ENCODE peak calls at places on chromosome 10, in nine cellular contexts. C is Peyer's patch, D is pancreas, L is fibroblast of pulmonary artery, R is SK-N-SH, V is astrocyte, F is body of pancreas, B is heart left ventricle, P is suprapubic skin. Q is an unnamed sample.

GRCh38 chr10:87054373-87055295 is 34.5 kb downstream of the FAM25A start:
- DNase-seq in C (no peak), D (no peak), L (peak; percentile 61), R (peak; percentile 21), V (peak; percentile 69), F (no peak), B (no peak), P (no peak), Q (no peak)

GRCh38 chr10:46033602-46034011 is 3.2 kb upstream of the NCOA4 start:
- DNase-seq in C (no peak), D (no peak), L (peak; percentile 87), R (no peak), V (peak; percentile 67), F (no peak), B (no peak), P (no peak), Q (no peak)

GRCh38 chr10:84054743-84055142 is 84.6 kb upstream of the GHITM start:
- DNase-seq in C (no peak), D (no peak), L (no peak), R (no peak), V (no peak), F (no peak), B (no peak), P (no peak), Q (no peak)

GRCh38 chr10:71333154-71333887 is 14.3 kb downstream of the SLC29A3 start:
- DNase-seq in C (no peak), D (no peak), L (no peak), R (no peak), V (no peak), F (no peak), B (peak; percentile 50), P (no peak), Q (peak; percentile 40)

GRCh38 chr10:88987243-88987726 is 3.3 kb upstream of the FAS start:
- DNase-seq in C (no peak), D (no peak), L (no peak), R (no peak), V (no peak), F (no peak), B (no peak), P (no peak), Q (peak; percentile 65)

GRCh38 chr10:130399425-130399950 is 263.3 kb downstream of the GLRX3 start:
- DNase-seq in C (no peak), D (no peak), L (no peak), R (no peak), V (no peak), F (no peak), B (no peak), P (no peak), Q (no peak)

GRCh38 chr10:103855424-103855823 is at the start of gene SH3PXD2A:
- DNase-seq in C (peak; percentile 76), D (peak; percentile 54), L (no peak), R (peak; percentile 94), V (no peak), F (peak; percentile 48), B (peak; percentile 53), P (no peak), Q (no peak)

GRCh38 chr10:86306628-86307278 is 59.8 kb downstream of the GRID1 start:
- DNase-seq in C (no peak), D (no peak), L (peak; percentile 24), R (no peak), V (no peak), F (no peak), B (no peak), P (peak; percentile 4), Q (no peak)

GRCh38 chr10:86851329-86852207 is 95.1 kb downstream of the BMPR1A start:
- DNase-seq in C (no peak), D (no peak), L (peak; percentile 81), R (no peak), V (peak; percentile 62), F (no peak), B (peak; percentile 36), P (no peak), Q (no peak)

GRCh38 chr10:112663181-112663879 is 216.3 kb downstream of the VTI1A start:
- DNase-seq in C (no peak), D (no peak), L (peak; percentile 44), R (no peak), V (peak; percentile 75), F (no peak), B (no peak), P (no peak), Q (no peak)

DNA sequence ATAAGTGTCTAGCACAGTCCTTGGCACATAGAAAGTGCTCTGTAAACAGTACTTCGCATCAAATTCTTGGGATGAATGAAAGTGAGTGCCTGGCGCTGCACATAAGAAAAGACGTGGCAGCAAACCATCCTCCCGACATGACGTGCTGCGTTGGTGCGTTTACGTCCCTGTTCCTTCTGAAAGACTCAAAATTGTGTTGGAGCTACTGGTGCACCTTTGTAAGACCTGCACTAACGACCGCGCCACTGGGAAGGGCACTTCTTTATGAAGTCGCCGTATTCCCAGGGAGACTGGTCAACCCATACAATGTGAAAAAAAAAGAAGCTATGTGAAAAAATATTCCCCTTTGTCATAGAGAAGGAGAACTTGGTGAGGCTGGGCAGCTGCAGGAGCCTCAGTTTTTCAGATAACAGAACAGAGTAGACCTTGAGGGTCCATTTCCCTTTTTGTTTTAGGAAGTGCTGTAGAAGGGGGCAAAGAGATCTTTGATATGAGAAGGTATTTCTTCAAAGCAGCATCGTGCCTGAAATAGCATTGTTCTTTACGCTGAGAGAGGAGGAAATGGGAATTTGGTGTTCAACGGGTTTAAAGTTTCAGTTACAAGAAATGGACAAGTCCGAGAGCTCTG is 91.7 kb downstream of the PTPRE start:
- DNase-seq in C (no peak), D (no peak), L (no peak), R (no peak), V (no peak), F (no peak), B (no peak), P (no peak), Q (no peak)
- H3K4me3 ChIP-seq in C (no peak overlapping the region), D (no peak overlapping the region), L (no peak overlapping the region), R (no peak overlapping the region), V (peak overlapping the region; percentile 11), F (no peak overlapping the region), B (no peak overlapping the region), P (no peak overlapping the region), Q (no peak overlapping the region)

DNA sequence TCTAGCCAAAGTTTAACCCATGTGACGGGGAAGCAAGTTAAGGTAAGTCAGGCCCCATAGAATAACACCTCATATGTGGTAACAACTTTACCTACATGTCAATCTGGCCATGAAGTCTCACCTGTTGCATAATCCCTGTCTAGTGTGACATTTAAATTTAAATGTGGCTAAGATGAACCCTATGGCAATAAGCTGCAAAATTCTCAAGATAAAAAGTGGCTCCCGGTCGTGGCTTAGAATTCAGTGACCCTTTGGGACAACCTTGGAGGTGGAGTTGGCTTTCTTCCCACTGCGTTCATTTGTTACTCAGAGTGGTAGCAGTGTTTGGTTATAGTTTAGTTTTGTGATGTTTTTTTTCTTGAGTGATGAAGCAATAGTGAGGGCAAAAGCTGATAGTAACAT is 90.6 kb downstream of the ARID5B start:
- DNase-seq in C (no peak), D (no peak), L (peak; percentile 76), R (no peak), V (peak; percentile 49), F (no peak), B (peak; percentile 27), P (no peak), Q (no peak)
- H3K4me3 ChIP-seq in C (no peak overlapping the region), D (no peak overlapping the region), L (no peak overlapping the region), R (no peak overlapping the region), V (no peak overlapping the region), F (no peak overlapping the region), B (no peak overlapping the region), P (no peak overlapping the region), Q (no peak overlapping the region)

DNA sequence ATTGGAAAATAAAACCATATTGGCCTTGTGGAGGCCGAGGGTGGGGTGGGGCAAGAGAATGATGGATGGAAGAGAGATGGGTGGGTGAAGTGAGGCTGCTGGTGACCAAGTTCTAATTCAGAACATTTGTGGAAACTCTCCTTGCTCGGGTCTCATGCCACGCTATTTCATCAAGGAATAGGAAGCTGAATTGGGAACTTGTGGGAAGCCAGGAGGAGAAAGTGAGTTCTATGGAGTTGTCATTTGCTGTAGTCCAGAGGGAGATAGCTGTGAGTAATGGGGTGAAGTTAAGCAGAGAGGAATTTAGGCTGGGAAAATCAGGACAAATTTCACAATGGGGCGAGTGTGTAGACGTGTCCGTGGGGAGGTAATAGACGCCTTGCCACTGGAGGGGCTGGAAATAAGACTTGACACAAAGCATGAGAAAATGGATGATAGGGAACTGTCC is 339.2 kb downstream of the LRMDA start:
- DNase-seq in C (no peak), D (no peak), L (peak; percentile 12), R (no peak), V (no peak), F (no peak), B (peak; percentile 70), P (no peak), Q (no peak)
- H3K4me3 ChIP-seq in C (no peak overlapping the region), D (no peak overlapping the region), L (no peak overlapping the region), R (no peak overlapping the region), V (no peak overlapping the region), F (no peak overlapping the region), B (no peak overlapping the region), P (no peak overlapping the region), Q (no peak overlapping the region)

GRCh38 chr10:5952731-5953385 is 24.5 kb downstream of the IL15RA start:
- DNase-seq in C (no peak), D (no peak), L (no peak), R (no peak), V (no peak), F (peak; percentile 7), B (no peak), P (peak; percentile 69), Q (no peak)
- H3K4me3 ChIP-seq in C (no peak overlapping the region), D (no peak overlapping the region), L (no peak overlapping the region), R (no peak overlapping the region), V (no peak overlapping the region), F (no peak overlapping the region), B (no peak overlapping the region), P (no peak overlapping the region), Q (no peak overlapping the region)

GRCh38 chr10:51368943-51369342 is 294.7 kb downstream of the PRKG1 start:
- DNase-seq in C (no peak), D (no peak), L (no peak), R (no peak), V (no peak), F (peak; percentile 21), B (no peak), P (no peak), Q (no peak)

GRCh38 chr10:51369903-51370302 is 295.6 kb downstream of the PRKG1 start:
- DNase-seq in C (no peak), D (no peak), L (peak; percentile 39), R (no peak), V (peak; percentile 41), F (no peak), B (no peak), P (no peak), Q (no peak)

GRCh38 chr10:51366044-51366443 is 291.8 kb downstream of the PRKG1 start:
- DNase-seq in C (no peak), D (no peak), L (no peak), R (no peak), V (no peak), F (no peak), B (peak; percentile 41), P (no peak), Q (no peak)

GRCh38 chr10:51363415-51363814 is 289.1 kb downstream of the PRKG1 start:
- DNase-seq in C (no peak), D (no peak), L (no peak), R (no peak), V (no peak), F (no peak), B (no peak), P (no peak), Q (no peak)

DNA sequence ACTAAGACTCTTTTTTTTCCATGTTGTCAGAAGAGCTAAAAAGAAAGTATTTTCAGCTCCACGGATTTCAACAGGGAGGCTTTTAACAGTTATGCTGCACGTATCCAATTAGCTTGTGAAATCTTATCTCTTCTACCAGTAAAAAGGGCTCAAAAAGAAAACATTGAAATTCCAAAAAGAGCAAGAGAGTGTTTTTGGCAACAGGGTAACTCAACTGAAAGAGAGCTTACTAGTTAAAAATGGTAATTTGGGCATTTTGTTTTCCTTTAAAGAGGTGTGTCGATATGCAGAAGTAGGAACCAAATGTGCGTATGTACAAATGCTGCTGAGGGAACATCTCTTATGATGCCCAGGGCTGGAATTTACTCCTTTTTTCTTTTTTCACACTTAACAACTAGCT is 292.8 kb downstream of the PRKG1 start:
- DNase-seq in C (no peak), D (no peak), L (no peak), R (no peak), V (no peak), F (no peak), B (no peak), P (no peak), Q (no peak)
- H3K4me3 ChIP-seq in C (no peak overlapping the region), D (no peak overlapping the region), L (no peak overlapping the region), R (no peak overlapping the region), V (no peak overlapping the region), F (no peak overlapping the region), B (peak overlapping the region; percentile 7), P (no peak overlapping the region), Q (no peak overlapping the region)